ENCODE peak calls at places on chromosomes 11 and 22, in four cellular contexts. One of them, this sample, is unnamed.

GRCh38 chr11:26905368-26905767 is 88.5 kb upstream of the FIBIN start:
- DNase-seq in GM12878: no peak
- DNase-seq in IMR-90: peak
- DNase-seq in K562: no peak
- DNase-seq in this sample: no peak

GRCh38 chr11:1566381-1567051 is 5.6 kb downstream of the DUSP8 start:
- DNase-seq in K562: peak
- DNase-seq in IMR-90: no peak
- DNase-seq in GM12878: no peak
- DNase-seq in this sample: no peak

GRCh38 chr11:843086-843704 is 543 bp downstream of the TSPAN4 start:
- DNase-seq in GM12878: no peak
- DNase-seq in K562: no peak
- DNase-seq in IMR-90: no peak
- DNase-seq in this sample: peak

GRCh38 chr22:19932367-19933206 is 9.0 kb upstream of the COMT start:
- DNase-seq in IMR-90: no peak
- DNase-seq in GM12878: no peak
- DNase-seq in K562: peak
- DNase-seq in this sample: no peak

GRCh38 chr22:36818010-36818642 is 1.3 kb upstream of the PVALB start:
- DNase-seq in GM12878: no peak
- DNase-seq in K562: no peak
- DNase-seq in IMR-90: no peak
- DNase-seq in this sample: no peak

GRCh38 chr11:119903821-119904220 is 174.8 kb upstream of the NECTIN1 start:
- DNase-seq in K562: no peak
- DNase-seq in GM12878: no peak
- DNase-seq in IMR-90: no peak
- DNase-seq in this sample: no peak

GRCh38 chr11:88300888-88301477 is 36.6 kb downstream of the CTSC start:
- DNase-seq in IMR-90: no peak
- DNase-seq in K562: no peak
- DNase-seq in GM12878: no peak
- DNase-seq in this sample: no peak

GRCh38 chr11:68039526-68040086 is 781 bp downstream of the TCIRG1 start:
- DNase-seq in K562: peak
- DNase-seq in GM12878: no peak
- DNase-seq in IMR-90: no peak
- DNase-seq in this sample: no peak

GRCh38 chr11:118820412-118821357 is 29.7 kb upstream of the DDX6 start:
- DNase-seq in K562: no peak
- DNase-seq in GM12878: peak
- DNase-seq in IMR-90: no peak
- DNase-seq in this sample: no peak

GRCh38 chr22:19757985-19758895 is 2.3 kb upstream of the TBX1 start:
- DNase-seq in K562: no peak
- DNase-seq in GM12878: no peak
- DNase-seq in IMR-90: no peak
- DNase-seq in this sample: no peak

GRCh38 chr11:109785714-109786113 is 307.5 kb upstream of the ZC3H12C start:
- DNase-seq in K562: no peak
- DNase-seq in GM12878: no peak
- DNase-seq in IMR-90: peak
- DNase-seq in this sample: no peak

GRCh38 chr11:112212290-112212689 is 13.9 kb upstream of the PTS start:
- DNase-seq in GM12878: no peak
- DNase-seq in IMR-90: peak
- DNase-seq in K562: no peak
- DNase-seq in this sample: no peak

GRCh38 chr11:27507561-27508322 is 1.2 kb upstream of the LIN7C start:
- DNase-seq in IMR-90: no peak
- DNase-seq in K562: no peak
- DNase-seq in GM12878: no peak
- DNase-seq in this sample: no peak

GRCh38 chr22:29998627-29999026 is 81.6 kb upstream of the HORMAD2 start:
- DNase-seq in K562: peak
- DNase-seq in IMR-90: no peak
- DNase-seq in GM12878: no peak
- DNase-seq in this sample: no peak

GRCh38 chr22:41782751-41783150 is 17.7 kb upstream of the CCDC134 start:
- DNase-seq in GM12878: no peak
- DNase-seq in IMR-90: no peak
- DNase-seq in K562: no peak
- DNase-seq in this sample: no peak

GRCh38 chr11:114060402-114061052 is 1.0 kb downstream of the ZBTB16 start:
- DNase-seq in IMR-90: no peak
- DNase-seq in K562: no peak
- DNase-seq in GM12878: no peak
- DNase-seq in this sample: peak

GRCh38 chr22:40399661-40400060 is 29.3 kb downstream of the SGSM3 start:
- DNase-seq in K562: no peak
- DNase-seq in IMR-90: no peak
- DNase-seq in GM12878: no peak
- DNase-seq in this sample: no peak

GRCh38 chr22:44710474-44711235 is 8.7 kb downstream of the PRR5 start:
- DNase-seq in K562: no peak
- DNase-seq in IMR-90: no peak
- DNase-seq in GM12878: no peak
- DNase-seq in this sample: no peak

GRCh38 chr11:118619444-118620205 is 12.2 kb downstream of the PHLDB1 start:
- DNase-seq in K562: no peak
- DNase-seq in IMR-90: peak
- DNase-seq in GM12878: no peak
- DNase-seq in this sample: peak

GRCh38 chr11:130313383-130314183 is 1.1 kb downstream of the ZBTB44 start:
- DNase-seq in GM12878: no peak
- DNase-seq in IMR-90: peak
- DNase-seq in K562: peak
- DNase-seq in this sample: peak

DNA sequence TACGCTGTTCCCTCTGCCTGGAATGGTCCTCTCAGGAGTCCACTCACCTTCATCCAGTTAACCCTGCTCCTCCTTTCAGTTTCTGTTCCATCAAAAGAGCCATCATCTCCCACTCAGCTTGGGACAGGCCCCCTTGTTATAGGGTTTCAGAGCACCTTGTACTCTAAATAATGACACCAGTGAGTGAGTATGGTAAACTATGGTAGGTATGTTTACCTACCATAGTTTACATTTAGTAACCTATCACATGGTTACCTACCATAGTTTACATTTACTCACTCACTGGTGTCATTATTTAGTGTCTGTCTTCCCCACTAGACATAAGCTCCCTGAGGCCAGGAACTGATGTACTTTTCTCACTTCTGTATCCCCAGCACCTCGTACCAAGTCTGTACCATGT is 130.2 kb upstream of the SESN3 start:
- DNase-seq in IMR-90: no peak
- DNase-seq in GM12878: no peak
- DNase-seq in K562: no peak
- DNase-seq in this sample: no peak
- TF ChIP-seq FOS in IMR-90: no peak
- TF ChIP-seq FOS in GM12878: no peak
- TF ChIP-seq FOS in K562: no peak
- TF ChIP-seq FOS in this sample: no peak

GRCh38 chr11:9642894-9643293 is 21.0 kb upstream of the SWAP70 start:
- DNase-seq in GM12878: no peak
- DNase-seq in IMR-90: no peak
- DNase-seq in K562: no peak
- DNase-seq in this sample: no peak
- TF ChIP-seq FOS in GM12878: no peak
- TF ChIP-seq FOS in IMR-90: no peak
- TF ChIP-seq FOS in K562: no peak
- TF ChIP-seq FOS in this sample: no peak

DNA sequence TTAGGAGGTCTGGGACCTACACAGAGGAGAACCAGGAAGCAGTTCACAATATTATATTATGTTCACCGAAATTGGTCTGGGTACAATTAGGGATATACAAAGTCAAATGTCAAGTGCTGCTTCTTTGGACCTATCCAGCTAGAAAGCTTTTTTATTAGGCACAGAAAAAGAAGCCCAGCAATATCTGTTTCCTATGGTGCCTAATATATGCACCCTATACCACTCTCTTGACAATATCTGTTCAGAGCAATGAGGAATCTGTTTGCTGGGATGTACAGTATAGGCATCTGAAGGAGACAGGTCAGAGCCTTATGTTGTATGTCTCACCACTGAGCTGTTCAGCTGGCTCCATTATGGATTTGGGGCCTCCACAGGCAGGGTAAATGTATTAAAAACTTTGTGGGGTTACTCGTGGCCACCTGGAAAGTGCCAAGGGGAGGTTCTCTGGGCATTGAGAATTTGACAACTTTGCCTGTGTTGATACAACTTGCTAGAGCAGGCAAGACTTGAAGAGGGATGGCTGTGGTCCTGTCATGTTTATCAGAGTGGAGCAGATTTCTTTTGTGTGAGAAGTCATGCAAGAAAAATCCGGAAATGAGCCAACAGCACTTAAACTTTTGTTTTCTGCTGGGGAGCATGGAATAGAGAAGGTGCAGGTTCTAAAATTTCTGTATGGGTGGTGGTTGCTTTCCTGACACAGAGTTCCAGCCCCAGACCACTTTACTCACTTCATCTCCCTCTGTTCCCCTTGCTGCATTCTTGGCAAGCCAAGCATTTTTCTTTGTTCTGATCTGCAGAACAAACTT is 10.1 kb downstream of the STIM1 start:
- DNase-seq in IMR-90: peak
- DNase-seq in K562: peak
- DNase-seq in GM12878: no peak
- DNase-seq in this sample: peak
- TF ChIP-seq FOS in IMR-90: peak
- TF ChIP-seq FOS in K562: no peak
- TF ChIP-seq FOS in GM12878: no peak
- TF ChIP-seq FOS in this sample: peak

GRCh38 chr11:70643642-70644041 is 245.3 kb downstream of the CTTN start:
- DNase-seq in GM12878: peak
- DNase-seq in IMR-90: no peak
- DNase-seq in K562: no peak
- DNase-seq in this sample: no peak

GRCh38 chr11:70642301-70642700 is 244.0 kb downstream of the CTTN start:
- DNase-seq in GM12878: no peak
- DNase-seq in K562: no peak
- DNase-seq in IMR-90: no peak
- DNase-seq in this sample: no peak

GRCh38 chr11:70646272-70647049 is 248.1 kb downstream of the CTTN start:
- DNase-seq in GM12878: no peak
- DNase-seq in IMR-90: no peak
- DNase-seq in K562: no peak
- DNase-seq in this sample: no peak

GRCh38 chr11:70645537-70645936 is 247.2 kb downstream of the CTTN start:
- DNase-seq in IMR-90: no peak
- DNase-seq in GM12878: no peak
- DNase-seq in K562: no peak
- DNase-seq in this sample: no peak

GRCh38 chr11:70644343-70645060 is 246.2 kb downstream of the CTTN start:
- DNase-seq in IMR-90: no peak
- DNase-seq in K562: no peak
- DNase-seq in GM12878: no peak
- DNase-seq in this sample: no peak
- TF ChIP-seq FOS in IMR-90: no peak
- TF ChIP-seq FOS in K562: no peak
- TF ChIP-seq FOS in GM12878: no peak
- TF ChIP-seq FOS in this sample: no peak

GRCh38 chr11:45917623-45918330 is at the start of gene PEX16:
- DNase-seq in K562: peak
- DNase-seq in GM12878: peak
- DNase-seq in IMR-90: peak
- DNase-seq in this sample: peak

GRCh38 chr11:45920531-45921477 is 1.7 kb upstream of the LARGE2 start:
- DNase-seq in GM12878: no peak
- DNase-seq in IMR-90: no peak
- DNase-seq in K562: no peak
- DNase-seq in this sample: no peak

GRCh38 chr11:45918331-45918941 is 759 bp upstream of the PEX16 start:
- DNase-seq in IMR-90: peak
- DNase-seq in GM12878: no peak
- DNase-seq in K562: peak
- DNase-seq in this sample: peak

GRCh38 chr11:45919806-45920530 is 2.3 kb upstream of the PEX16 start:
- DNase-seq in IMR-90: no peak
- DNase-seq in GM12878: no peak
- DNase-seq in K562: no peak
- DNase-seq in this sample: no peak

DNA sequence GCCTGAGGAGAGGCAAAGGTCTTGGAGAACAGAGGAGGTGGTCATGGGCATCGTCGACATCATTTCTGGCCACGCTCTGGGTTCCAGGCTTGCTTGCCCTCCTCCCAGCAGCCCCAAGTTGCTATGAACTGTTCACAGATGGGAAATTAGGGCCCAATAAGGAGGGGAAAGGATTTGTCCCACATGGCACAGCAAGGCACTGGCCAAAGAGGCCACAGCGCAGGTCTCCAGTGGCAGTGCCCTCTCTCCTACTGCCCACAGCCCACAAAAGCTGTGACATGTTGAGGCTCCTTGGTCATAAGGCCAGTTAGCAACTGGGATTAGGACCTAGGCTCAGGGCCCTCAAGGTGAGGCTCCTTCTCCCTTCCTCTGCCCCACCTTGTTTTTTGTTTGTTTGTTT is 1.6 kb upstream of the PEX16 start:
- DNase-seq in GM12878: no peak
- DNase-seq in IMR-90: no peak
- DNase-seq in K562: no peak
- DNase-seq in this sample: no peak
- TF ChIP-seq FOS in GM12878: no peak
- TF ChIP-seq FOS in IMR-90: no peak
- TF ChIP-seq FOS in K562: no peak
- TF ChIP-seq FOS in this sample: no peak

DNA sequence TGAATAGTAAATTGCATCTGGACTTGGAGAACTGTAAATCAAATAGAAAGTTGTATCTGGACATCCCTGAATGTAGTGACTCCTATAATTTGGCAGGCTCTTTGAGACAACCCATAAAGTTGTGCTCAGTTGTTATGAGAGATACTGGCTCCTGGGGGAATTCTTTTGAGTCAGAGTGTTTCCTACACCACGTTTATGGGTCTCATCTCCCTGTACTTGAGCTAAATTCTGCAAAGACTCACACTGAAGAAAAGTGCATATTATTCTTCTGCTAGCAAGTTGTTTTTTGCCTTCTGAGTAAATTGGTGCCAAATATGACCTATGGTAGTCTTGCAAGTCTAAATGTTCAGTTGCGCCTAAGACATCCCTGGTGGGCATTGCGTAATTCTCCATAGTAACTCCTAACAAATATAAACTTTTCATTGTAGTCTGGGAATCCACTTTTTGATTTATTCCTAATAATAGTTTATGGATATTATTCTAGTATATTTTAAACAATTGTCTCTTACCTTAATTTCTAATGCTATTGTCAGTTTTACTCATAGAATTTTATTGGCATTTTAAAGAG is 5.0 kb downstream of the ZNF215 start:
- DNase-seq in GM12878: no peak
- DNase-seq in IMR-90: peak
- DNase-seq in K562: no peak
- DNase-seq in this sample: no peak
- TF ChIP-seq FOS in GM12878: no peak
- TF ChIP-seq FOS in IMR-90: no peak
- TF ChIP-seq FOS in K562: no peak
- TF ChIP-seq FOS in this sample: no peak

This sample was measured in endothelial cell of umbilical vein.